ENCODE peak calls at places on chromosomes 11 and 22, in five cellular contexts. L is psoas muscle, M is neural progenitor cell, B is heart left ventricle, C is neuronal stem cell. W is an unnamed sample. For H3K27me3, the result is how much of the 10 kb centered on the place peaks cover.

GRCh38 chr11:71444811-71445210 is 3.4 kb downstream of the DHCR7 start:
- DNase-seq in L (no peak), M (no peak), B (no peak), C (no peak), W (no peak)

GRCh38 chr11:126363706-126364245 is 8.3 kb downstream of the ST3GAL4 start:
- DNase-seq in L (no peak), M (peak), B (no peak), C (no peak), W (peak)

GRCh38 chr11:76115555-76115954 is 90.7 kb downstream of the WNT11 start:
- DNase-seq in L (no peak), M (no peak), B (no peak), C (no peak), W (no peak)

GRCh38 chr11:105092255-105093239 is 47.0 kb downstream of the CARD18 start:
- DNase-seq in L (no peak), M (no peak), B (no peak), C (no peak), W (no peak)

GRCh38 chr22:32533265-32534068 is 58.9 kb downstream of the FBXO7 start:
- DNase-seq in L (no peak), M (no peak), B (peak), C (no peak), W (no peak)

GRCh38 chr22:42172385-42173172 is 42.0 kb upstream of the CYP2D6 start:
- DNase-seq in L (no peak), M (no peak), B (no peak), C (no peak), W (peak)

GRCh38 chr11:31628111-31628510 is 118.5 kb downstream of the ELP4 start:
- DNase-seq in L (no peak), M (no peak), B (no peak), C (no peak), W (no peak)

GRCh38 chr11:72524711-72525110 is 90.4 kb upstream of the CLPB start:
- DNase-seq in L (no peak), M (no peak), B (no peak), C (no peak), W (no peak)

GRCh38 chr11:465896-466538 is 15.9 kb downstream of the PTDSS2 start:
- DNase-seq in L (peak), M (no peak), B (no peak), C (no peak), W (no peak)

GRCh38 chr11:5118893-5119292 is 19.3 kb downstream of the OR52A5 start:
- DNase-seq in L (no peak), M (no peak), B (no peak), C (no peak), W (no peak)

GRCh38 chr22:44309647-44310046 is 3.1 kb downstream of the SHISAL1 start:
- DNase-seq in L (no peak), M (no peak), B (no peak), C (no peak), W (no peak)

GRCh38 chr11:15629690-15630321 is 515.1 kb downstream of the INSC start:
- DNase-seq in L (no peak), M (peak), B (no peak), C (no peak), W (no peak)

GRCh38 chr11:86463120-86463519 is 88.4 kb downstream of the CCDC81 start:
- DNase-seq in L (no peak), M (no peak), B (no peak), C (no peak), W (no peak)

GRCh38 chr22:49824185-49824925 is 3.3 kb downstream of the BRD1 start:
- DNase-seq in L (no peak), M (no peak), B (no peak), C (no peak), W (no peak)
- H3K4me3 ChIP-seq in L (peak), M (no peak), B (peak), C (no peak), W (no peak)

GRCh38 chr22:37177221-37177620 is 10.8 kb downstream of the C1QTNF6 start:
- DNase-seq in L (no peak), M (no peak), B (no peak), C (no peak), W (peak)
- H3K27me3 ChIP-seq in L (under half), M (under half), B (under half), C (under half), W (under half)

GRCh38 chr11:2565447-2566222 is 120.8 kb downstream of the KCNQ1 start:
- DNase-seq in L (no peak), M (no peak), B (no peak), C (no peak), W (no peak)

GRCh38 chr11:2564588-2565440 is 120.0 kb downstream of the KCNQ1 start:
- DNase-seq in L (peak), M (no peak), B (no peak), C (no peak), W (no peak)

GRCh38 chr11:2564008-2564530 is 119.3 kb downstream of the KCNQ1 start:
- DNase-seq in L (no peak), M (no peak), B (no peak), C (no peak), W (peak)

GRCh38 chr11:2567026-2567671 is 122.3 kb downstream of the KCNQ1 start:
- DNase-seq in L (peak), M (no peak), B (no peak), C (no peak), W (peak)

DNA sequence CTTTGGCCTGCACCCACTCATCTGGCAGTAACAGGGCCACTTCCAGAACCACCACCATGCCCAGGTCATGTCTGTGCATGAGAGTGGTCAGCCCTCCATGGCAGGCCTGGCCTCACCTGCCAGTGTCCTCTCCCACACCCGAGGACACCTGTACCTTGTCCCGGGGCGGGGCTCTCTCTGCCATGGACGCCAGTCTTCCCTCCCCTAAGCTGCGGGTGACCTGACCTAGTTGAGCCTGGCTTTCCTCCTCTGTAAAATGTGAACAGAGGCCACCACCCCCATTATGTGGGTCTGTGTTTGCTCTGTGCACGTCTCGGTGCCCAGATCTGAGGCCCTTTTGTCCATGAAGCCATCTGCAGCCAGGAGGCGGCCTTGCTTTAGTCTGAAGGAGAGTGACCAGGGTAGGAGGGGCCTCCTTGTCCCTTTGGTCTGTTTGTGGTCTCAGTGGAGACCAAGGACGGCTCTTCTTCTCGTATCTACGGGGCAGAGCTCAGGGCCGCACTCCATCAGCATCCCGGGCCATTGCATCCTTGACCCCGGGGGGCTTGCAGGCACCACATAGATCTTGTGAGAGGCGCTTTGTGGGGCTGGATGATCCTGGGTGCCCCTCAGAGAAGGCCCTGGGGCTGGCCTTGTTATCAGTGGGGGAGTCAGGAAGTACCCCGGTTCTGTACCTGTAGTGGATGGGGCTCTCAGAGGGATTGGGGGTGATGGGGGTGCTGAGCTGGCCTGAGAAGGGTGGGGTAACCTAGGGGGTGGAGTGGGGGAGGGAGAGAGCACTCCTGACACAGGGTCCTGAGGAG is 121.6 kb downstream of the KCNQ1 start:
- DNase-seq in L (peak), M (peak), B (no peak), C (no peak), W (peak)
- H3K4me3 ChIP-seq in L (no peak), M (no peak), B (no peak), C (no peak), W (no peak)

GRCh38 chr11:123741159-123741951 is at the start of gene ZNF202:
- DNase-seq in L (peak), M (peak), B (peak), C (peak), W (peak)

GRCh38 chr11:123740787-123741158 is 687 bp downstream of the ZNF202 start:
- DNase-seq in L (no peak), M (no peak), B (no peak), C (no peak), W (no peak)

GRCh38 chr11:123736769-123737168 is 4.7 kb downstream of the ZNF202 start:
- DNase-seq in L (no peak), M (no peak), B (no peak), C (no peak), W (no peak)

GRCh38 chr11:123742334-123742733 is 874 bp upstream of the ZNF202 start:
- DNase-seq in L (no peak), M (peak), B (no peak), C (peak), W (no peak)

DNA sequence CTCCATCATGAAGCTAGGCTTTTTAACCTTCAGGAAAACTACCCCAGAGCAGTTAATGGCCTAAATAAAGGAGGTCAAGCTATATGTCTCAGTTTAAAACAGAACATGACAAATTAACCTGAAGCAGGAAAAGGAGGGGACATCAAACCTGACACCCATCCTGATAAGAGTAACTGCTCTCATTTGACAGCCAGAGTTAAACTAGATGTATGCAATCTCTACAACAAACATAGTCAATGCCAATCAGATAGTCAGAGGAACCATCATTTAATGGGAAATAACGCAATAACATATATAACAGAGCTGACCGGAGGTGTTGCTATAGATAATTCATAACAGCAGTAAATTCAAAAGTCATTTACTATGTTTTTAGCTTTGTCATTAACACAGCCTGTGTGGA is 3.1 kb downstream of the ZNF202 start:
- DNase-seq in L (no peak), M (no peak), B (no peak), C (no peak), W (no peak)
- H3K27me3 ChIP-seq in L (under half), M (under half), B (under half), C (under half), W (under half)

W was measured in adrenal gland.